ENCODE peak calls at places on chromosomes 1 and 21, in seven cellular contexts. One of them, this sample, is unnamed.

GRCh38 chr1:48966583-48966982 is 189.9 kb upstream of the BEND5 start:
- DNase-seq in A549: no peak
- DNase-seq in ureter: no peak
- DNase-seq in Kasumi-1: no peak
- DNase-seq in midbrain: no peak
- DNase-seq in T-helper 1 cell: no peak
- DNase-seq in SK-MEL-5: no peak
- DNase-seq in this sample: no peak

GRCh38 chr1:245370175-245370825 is 215.5 kb downstream of the KIF26B start:
- DNase-seq in Kasumi-1: no peak
- DNase-seq in midbrain: no peak
- DNase-seq in A549: no peak
- DNase-seq in ureter: no peak
- DNase-seq in SK-MEL-5: no peak
- DNase-seq in T-helper 1 cell: no peak
- DNase-seq in this sample: no peak

GRCh38 chr1:34518146-34518545 is 236.7 kb upstream of the GJB5 start:
- DNase-seq in A549: no peak
- DNase-seq in T-helper 1 cell: no peak
- DNase-seq in midbrain: no peak
- DNase-seq in ureter: no peak
- DNase-seq in Kasumi-1: no peak
- DNase-seq in SK-MEL-5: no peak
- DNase-seq in this sample: no peak

GRCh38 chr1:193069748-193070394 is 10.5 kb downstream of the RO60 start:
- DNase-seq in midbrain: no peak
- DNase-seq in ureter: no peak
- DNase-seq in T-helper 1 cell: no peak
- DNase-seq in Kasumi-1: peak
- DNase-seq in SK-MEL-5: peak
- DNase-seq in A549: peak
- DNase-seq in this sample: no peak

GRCh38 chr1:23558872-23559135 is 497 bp downstream of the ID3 start:
- DNase-seq in T-helper 1 cell: no peak
- DNase-seq in ureter: no peak
- DNase-seq in A549: peak
- DNase-seq in midbrain: no peak
- DNase-seq in SK-MEL-5: no peak
- DNase-seq in Kasumi-1: no peak
- DNase-seq in this sample: no peak

GRCh38 chr1:36134031-36134430 is 9.0 kb upstream of the COL8A2 start:
- DNase-seq in T-helper 1 cell: no peak
- DNase-seq in ureter: no peak
- DNase-seq in A549: no peak
- DNase-seq in midbrain: no peak
- DNase-seq in SK-MEL-5: no peak
- DNase-seq in Kasumi-1: no peak
- DNase-seq in this sample: no peak

GRCh38 chr1:229408458-229409037 is 25.3 kb downstream of the ACTA1 start:
- DNase-seq in Kasumi-1: no peak
- DNase-seq in T-helper 1 cell: no peak
- DNase-seq in SK-MEL-5: no peak
- DNase-seq in midbrain: no peak
- DNase-seq in A549: no peak
- DNase-seq in ureter: no peak
- DNase-seq in this sample: peak

GRCh38 chr1:81706650-81707435 is 93.9 kb upstream of the ADGRL2 start:
- DNase-seq in T-helper 1 cell: no peak
- DNase-seq in A549: no peak
- DNase-seq in ureter: no peak
- DNase-seq in midbrain: no peak
- DNase-seq in SK-MEL-5: no peak
- DNase-seq in Kasumi-1: no peak
- DNase-seq in this sample: no peak

GRCh38 chr1:63624911-63625310 is 31.7 kb downstream of the PGM1 start:
- DNase-seq in ureter: no peak
- DNase-seq in Kasumi-1: no peak
- DNase-seq in midbrain: no peak
- DNase-seq in SK-MEL-5: no peak
- DNase-seq in T-helper 1 cell: no peak
- DNase-seq in A549: no peak
- DNase-seq in this sample: no peak

GRCh38 chr1:2097386-2098300 is 47.4 kb downstream of the PRKCZ start:
- DNase-seq in T-helper 1 cell: no peak
- DNase-seq in midbrain: no peak
- DNase-seq in SK-MEL-5: no peak
- DNase-seq in A549: no peak
- DNase-seq in ureter: no peak
- DNase-seq in Kasumi-1: no peak
- DNase-seq in this sample: no peak

GRCh38 chr1:234735476-234735875 is 125.5 kb upstream of the IRF2BP2 start:
- DNase-seq in T-helper 1 cell: no peak
- DNase-seq in SK-MEL-5: no peak
- DNase-seq in midbrain: no peak
- DNase-seq in ureter: no peak
- DNase-seq in Kasumi-1: no peak
- DNase-seq in A549: no peak
- DNase-seq in this sample: no peak

GRCh38 chr21:45644041-45644906 is 749 bp downstream of the PCBP3 start:
- DNase-seq in midbrain: no peak
- DNase-seq in T-helper 1 cell: no peak
- DNase-seq in A549: no peak
- DNase-seq in ureter: no peak
- DNase-seq in SK-MEL-5: no peak
- DNase-seq in Kasumi-1: no peak
- DNase-seq in this sample: peak

GRCh38 chr1:203219934-203220333 is 9.5 kb downstream of the CHIT1 start:
- DNase-seq in Kasumi-1: no peak
- DNase-seq in SK-MEL-5: no peak
- DNase-seq in midbrain: no peak
- DNase-seq in T-helper 1 cell: no peak
- DNase-seq in A549: no peak
- DNase-seq in ureter: no peak
- DNase-seq in this sample: no peak

GRCh38 chr1:225754940-225755635 is 22.5 kb upstream of the SRP9 start:
- DNase-seq in A549: no peak
- DNase-seq in SK-MEL-5: no peak
- DNase-seq in T-helper 1 cell: no peak
- DNase-seq in ureter: no peak
- DNase-seq in Kasumi-1: peak
- DNase-seq in midbrain: no peak
- DNase-seq in this sample: no peak

GRCh38 chr1:17251699-17252376 is 2.9 kb downstream of the PADI3 start:
- DNase-seq in Kasumi-1: no peak
- DNase-seq in ureter: no peak
- DNase-seq in midbrain: no peak
- DNase-seq in A549: no peak
- DNase-seq in T-helper 1 cell: no peak
- DNase-seq in SK-MEL-5: no peak
- DNase-seq in this sample: no peak

GRCh38 chr1:17661546-17662157 is 93.5 kb upstream of the ACTL8 start:
- DNase-seq in A549: peak
- DNase-seq in SK-MEL-5: peak
- DNase-seq in T-helper 1 cell: no peak
- DNase-seq in midbrain: peak
- DNase-seq in Kasumi-1: peak
- DNase-seq in ureter: peak
- DNase-seq in this sample: peak

GRCh38 chr1:206551296-206551984 is 44.1 kb downstream of the RASSF5 start:
- DNase-seq in midbrain: no peak
- DNase-seq in Kasumi-1: no peak
- DNase-seq in SK-MEL-5: no peak
- DNase-seq in A549: no peak
- DNase-seq in ureter: no peak
- DNase-seq in T-helper 1 cell: no peak
- DNase-seq in this sample: no peak

GRCh38 chr21:35488941-35489340 is 439.8 kb upstream of the RUNX1 start:
- DNase-seq in SK-MEL-5: no peak
- DNase-seq in midbrain: no peak
- DNase-seq in A549: no peak
- DNase-seq in Kasumi-1: no peak
- DNase-seq in T-helper 1 cell: no peak
- DNase-seq in ureter: no peak
- DNase-seq in this sample: no peak

GRCh38 chr21:27268290-27268689 is 301.4 kb upstream of the ADAMTS5 start:
- DNase-seq in ureter: no peak
- DNase-seq in SK-MEL-5: no peak
- DNase-seq in Kasumi-1: no peak
- DNase-seq in A549: no peak
- DNase-seq in midbrain: no peak
- DNase-seq in T-helper 1 cell: no peak
- DNase-seq in this sample: no peak

GRCh38 chr1:194039578-194039977 is 853.2 kb upstream of the B3GALT2 start:
- DNase-seq in ureter: no peak
- DNase-seq in A549: no peak
- DNase-seq in SK-MEL-5: no peak
- DNase-seq in midbrain: no peak
- DNase-seq in Kasumi-1: no peak
- DNase-seq in T-helper 1 cell: no peak
- DNase-seq in this sample: no peak

GRCh38 chr1:50971748-50972305 is 1.8 kb downstream of the CDKN2C start:
- DNase-seq in A549: no peak
- DNase-seq in ureter: no peak
- DNase-seq in SK-MEL-5: no peak
- DNase-seq in midbrain: no peak
- DNase-seq in Kasumi-1: peak
- DNase-seq in T-helper 1 cell: no peak
- DNase-seq in this sample: no peak

GRCh38 chr1:89842547-89843278 is 21.9 kb downstream of the LRRC8D start:
- DNase-seq in ureter: no peak
- DNase-seq in T-helper 1 cell: no peak
- DNase-seq in Kasumi-1: no peak
- DNase-seq in midbrain: no peak
- DNase-seq in SK-MEL-5: no peak
- DNase-seq in A549: no peak
- DNase-seq in this sample: no peak

GRCh38 chr21:32698971-32699693 is 28.7 kb downstream of the SYNJ1 start:
- DNase-seq in ureter: no peak
- DNase-seq in Kasumi-1: no peak
- DNase-seq in T-helper 1 cell: no peak
- DNase-seq in midbrain: no peak
- DNase-seq in SK-MEL-5: no peak
- DNase-seq in A549: no peak
- DNase-seq in this sample: no peak

GRCh38 chr1:178864326-178864725 is 6.6 kb downstream of the ANGPTL1 start:
- DNase-seq in midbrain: no peak
- DNase-seq in Kasumi-1: no peak
- DNase-seq in T-helper 1 cell: no peak
- DNase-seq in ureter: no peak
- DNase-seq in SK-MEL-5: no peak
- DNase-seq in A549: no peak
- DNase-seq in this sample: no peak

GRCh38 chr1:106536741-106537140 is 519.7 kb upstream of the PRMT6 start:
- DNase-seq in ureter: no peak
- DNase-seq in midbrain: no peak
- DNase-seq in SK-MEL-5: no peak
- DNase-seq in Kasumi-1: no peak
- DNase-seq in T-helper 1 cell: no peak
- DNase-seq in A549: no peak
- DNase-seq in this sample: no peak

GRCh38 chr1:32247983-32248889 is 1.2 kb downstream of the FAM167B start:
- DNase-seq in ureter: peak
- DNase-seq in A549: peak
- DNase-seq in midbrain: no peak
- DNase-seq in T-helper 1 cell: peak
- DNase-seq in Kasumi-1: peak
- DNase-seq in SK-MEL-5: peak
- DNase-seq in this sample: peak

GRCh38 chr1:232226197-232226681 is 403.7 kb downstream of the SIPA1L2 start:
- DNase-seq in SK-MEL-5: no peak
- DNase-seq in A549: no peak
- DNase-seq in Kasumi-1: no peak
- DNase-seq in T-helper 1 cell: no peak
- DNase-seq in ureter: no peak
- DNase-seq in midbrain: no peak
- DNase-seq in this sample: no peak

GRCh38 chr1:109509176-109510134 is at the start of gene AMIGO1:
- DNase-seq in ureter: no peak
- DNase-seq in A549: peak
- DNase-seq in Kasumi-1: peak
- DNase-seq in midbrain: peak
- DNase-seq in T-helper 1 cell: peak
- DNase-seq in SK-MEL-5: peak
- DNase-seq in this sample: peak

GRCh38 chr21:45847870-45848269 is 133.7 kb upstream of the COL6A1 start:
- DNase-seq in A549: no peak
- DNase-seq in Kasumi-1: no peak
- DNase-seq in ureter: no peak
- DNase-seq in midbrain: no peak
- DNase-seq in T-helper 1 cell: no peak
- DNase-seq in SK-MEL-5: no peak
- DNase-seq in this sample: peak

GRCh38 chr1:170731566-170732261 is 67.8 kb downstream of the PRRX1 start:
- DNase-seq in A549: no peak
- DNase-seq in Kasumi-1: no peak
- DNase-seq in SK-MEL-5: no peak
- DNase-seq in ureter: no peak
- DNase-seq in T-helper 1 cell: no peak
- DNase-seq in midbrain: no peak
- DNase-seq in this sample: no peak

GRCh38 chr21:26169611-26170470 is 729 bp downstream of the APP start:
- DNase-seq in ureter: peak
- DNase-seq in SK-MEL-5: peak
- DNase-seq in Kasumi-1: peak
- DNase-seq in T-helper 1 cell: peak
- DNase-seq in A549: peak
- DNase-seq in midbrain: peak
- DNase-seq in this sample: peak

GRCh38 chr1:186482661-186483255 is 21.8 kb upstream of the PDC start:
- DNase-seq in midbrain: peak
- DNase-seq in ureter: peak
- DNase-seq in A549: peak
- DNase-seq in SK-MEL-5: peak
- DNase-seq in Kasumi-1: peak
- DNase-seq in T-helper 1 cell: no peak
- DNase-seq in this sample: peak

GRCh38 chr1:70685300-70686286 is 274.5 kb downstream of the CTH start:
- DNase-seq in T-helper 1 cell: no peak
- DNase-seq in midbrain: peak
- DNase-seq in A549: peak
- DNase-seq in SK-MEL-5: peak
- DNase-seq in Kasumi-1: peak
- DNase-seq in ureter: peak
- DNase-seq in this sample: peak

GRCh38 chr1:43043695-43044094 is 85.0 kb upstream of the SLC2A1 start:
- DNase-seq in ureter: no peak
- DNase-seq in Kasumi-1: no peak
- DNase-seq in A549: no peak
- DNase-seq in T-helper 1 cell: no peak
- DNase-seq in midbrain: no peak
- DNase-seq in SK-MEL-5: no peak
- DNase-seq in this sample: no peak

GRCh38 chr1:4549933-4550332 is 104.5 kb upstream of the AJAP1 start:
- DNase-seq in SK-MEL-5: no peak
- DNase-seq in A549: no peak
- DNase-seq in ureter: no peak
- DNase-seq in midbrain: no peak
- DNase-seq in Kasumi-1: no peak
- DNase-seq in T-helper 1 cell: no peak
- DNase-seq in this sample: no peak

GRCh38 chr1:78348526-78349284 is 142.1 kb upstream of the PTGFR start:
- DNase-seq in T-helper 1 cell: no peak
- DNase-seq in ureter: no peak
- DNase-seq in A549: no peak
- DNase-seq in midbrain: no peak
- DNase-seq in SK-MEL-5: no peak
- DNase-seq in Kasumi-1: no peak
- DNase-seq in this sample: no peak

GRCh38 chr1:41474490-41475271 is 9.8 kb downstream of the EDN2 start:
- DNase-seq in ureter: no peak
- DNase-seq in T-helper 1 cell: no peak
- DNase-seq in A549: no peak
- DNase-seq in SK-MEL-5: no peak
- DNase-seq in Kasumi-1: no peak
- DNase-seq in midbrain: peak
- DNase-seq in this sample: peak

GRCh38 chr1:4482526-4482925 is 171.9 kb upstream of the AJAP1 start:
- DNase-seq in A549: no peak
- DNase-seq in midbrain: no peak
- DNase-seq in T-helper 1 cell: no peak
- DNase-seq in SK-MEL-5: no peak
- DNase-seq in Kasumi-1: no peak
- DNase-seq in ureter: no peak
- DNase-seq in this sample: no peak

This sample was measured in G401.